ENCODE peak calls at places on chromosome 11, in five cellular contexts. O is NCI-H2171; U is stimulated activated CD4-positive, alpha-beta T cell treated with anti-CD3 and anti-CD28 coated beads, TNF-alpha, amount 100 ng/mL, for 1 hour; J is choroid plexus epithelial cell; X is T-helper 9 cell. I is an unnamed sample.

GRCh38 chr11:2424811-2425495 is 19.4 kb downstream of the TRPM5 start:
- DNase-seq in O (no peak), X (no peak), U (no peak), J (no peak), I (no peak)

GRCh38 chr11:66419825-66420224 is 1.0 kb upstream of the NPAS4 start:
- DNase-seq in X (no peak), U (no peak), O (peak), J (no peak), I (peak)

GRCh38 chr11:126799974-126800373 is 200.6 kb downstream of the KIRREL3 start:
- DNase-seq in U (no peak), X (no peak), O (no peak), J (no peak), I (no peak)

GRCh38 chr11:72544589-72544988 is 110.3 kb upstream of the CLPB start:
- DNase-seq in J (no peak), X (no peak), U (no peak), O (no peak), I (no peak)

GRCh38 chr11:132300283-132300682 is 929.9 kb downstream of the NTM start:
- DNase-seq in O (no peak), X (no peak), J (peak), U (no peak), I (no peak)

GRCh38 chr11:15507592-15507991 is 392.9 kb downstream of the INSC start:
- DNase-seq in U (no peak), J (no peak), O (no peak), X (no peak), I (peak)

GRCh38 chr11:119529936-119530335 is 107.0 kb upstream of the THY1 start:
- DNase-seq in U (no peak), J (no peak), X (no peak), O (no peak), I (no peak)

GRCh38 chr11:129930743-129931142 is 35.4 kb upstream of the NFRKB start:
- DNase-seq in X (no peak), U (no peak), O (no peak), J (no peak), I (no peak)

GRCh38 chr11:62732830-62733229 is 4.5 kb downstream of the TTC9C start:
- DNase-seq in O (no peak), J (peak), X (no peak), U (no peak), I (peak)

GRCh38 chr11:76629133-76629852 is 41.3 kb downstream of the LRRC32 start:
- DNase-seq in X (no peak), O (no peak), J (peak), U (no peak), I (no peak)

GRCh38 chr11:64877390-64878222 is 815 bp downstream of the EHD1 start:
- DNase-seq in U (no peak), O (no peak), J (no peak), X (no peak), I (no peak)

GRCh38 chr11:66974724-66975402 is at the start of gene C11orf86:
- DNase-seq in O (no peak), J (no peak), U (no peak), X (no peak), I (no peak)

GRCh38 chr11:34028407-34028804 is 23.1 kb upstream of the CAPRIN1 start:
- DNase-seq in O (no peak), U (no peak), X (no peak), J (no peak), I (no peak)

GRCh38 chr11:13208921-13209320 is 68.7 kb upstream of the BMAL1 start:
- DNase-seq in X (no peak), U (no peak), J (peak), O (no peak), I (no peak)

GRCh38 chr11:114056409-114056808 is 3.1 kb upstream of the ZBTB16 start:
- DNase-seq in X (no peak), J (no peak), O (no peak), U (no peak), I (no peak)

GRCh38 chr11:132115454-132115853 is 745.0 kb downstream of the NTM start:
- DNase-seq in U (no peak), O (no peak), X (no peak), J (peak), I (no peak)

GRCh38 chr11:67584205-67584880 is 731 bp downstream of the GSTP1 start:
- DNase-seq in J (peak), O (no peak), X (no peak), U (no peak), I (no peak)

GRCh38 chr11:29017941-29018340 is 909.8 kb downstream of the METTL15 start:
- DNase-seq in U (no peak), O (no peak), J (no peak), X (no peak), I (no peak)

GRCh38 chr11:118841469-118842222 is 42.0 kb upstream of the CXCR5 start:
- DNase-seq in J (no peak), O (no peak), U (no peak), X (peak), I (no peak)

GRCh38 chr11:118004543-118005223 is 18.5 kb downstream of the IL10RA start:
- DNase-seq in U (no peak), J (no peak), X (no peak), O (no peak), I (no peak)

GRCh38 chr11:88035271-88035670 is 140.0 kb downstream of the RAB38 start:
- DNase-seq in J (no peak), O (no peak), U (no peak), X (no peak), I (no peak)

GRCh38 chr11:971092-971690 is 45.5 kb downstream of the AP2A2 start:
- DNase-seq in J (no peak), U (no peak), X (no peak), O (no peak), I (no peak)

GRCh38 chr11:126465573-126466287 is 110.2 kb downstream of the ST3GAL4 start:
- DNase-seq in U (no peak), O (no peak), X (no peak), J (no peak), I (peak)

GRCh38 chr11:29135504-29135903 is 881.3 kb downstream of the KCNA4 start:
- DNase-seq in O (no peak), J (peak), U (no peak), X (no peak), I (no peak)

GRCh38 chr11:76698321-76699043 is 27.9 kb upstream of the LRRC32 start:
- DNase-seq in X (no peak), U (no peak), O (no peak), J (no peak), I (no peak)

GRCh38 chr11:46529086-46529905 is 64.5 kb downstream of the AMBRA1 start:
- DNase-seq in O (peak), J (peak), U (peak), X (peak), I (peak)

GRCh38 chr11:47394322-47395224 is 13.8 kb upstream of the SLC39A13 start:
- DNase-seq in U (peak), X (peak), O (no peak), J (peak), I (no peak)

GRCh38 chr11:128928400-128928799 is 14.3 kb downstream of the TP53AIP1 start:
- DNase-seq in J (no peak), U (no peak), X (no peak), O (no peak), I (no peak)

GRCh38 chr11:834371-835316 is 1.9 kb downstream of the CD151 start:
- DNase-seq in U (no peak), X (no peak), O (no peak), J (peak), I (no peak)

GRCh38 chr11:19595840-19596751 is 116.5 kb upstream of the NAV2 start:
- DNase-seq in U (no peak), O (no peak), J (peak), X (no peak), I (no peak)

GRCh38 chr11:68997124-68997994 is 15.7 kb downstream of the MRGPRF start:
- DNase-seq in U (no peak), X (no peak), O (no peak), J (no peak), I (no peak)

GRCh38 chr11:46693597-46694012 is 6.8 kb downstream of the ARHGAP1 start:
- DNase-seq in X (no peak), O (no peak), U (no peak), J (peak), I (no peak)

GRCh38 chr11:74749965-74750296 is 1.3 kb downstream of the RNF169 start:
- DNase-seq in J (no peak), X (no peak), U (no peak), O (no peak), I (no peak)

GRCh38 chr11:102367364-102367763 is 20.4 kb downstream of the BIRC2 start:
- DNase-seq in X (no peak), J (peak), U (no peak), O (no peak), I (no peak)

GRCh38 chr11:64774144-64774543 is 4.2 kb downstream of the SF1 start:
- DNase-seq in X (no peak), J (no peak), O (no peak), U (no peak), I (no peak)

GRCh38 chr11:110092577-110093406 is at the start of gene ZC3H12C:
- DNase-seq in X (no peak), O (peak), J (peak), U (no peak), I (peak)

GRCh38 chr11:96314326-96315050 is 28.5 kb downstream of the MAML2 start:
- DNase-seq in O (no peak), J (peak), U (no peak), X (no peak), I (no peak)

I was measured in NCI-H1694.